ENCODE peak calls at places on chromosome 6, in five cellular contexts. M, Z, L, R and F are unnamed samples.
A peak's percentile ranks its signal among the peaks of the same experiment; 100 is the strongest.

GRCh38 chr6:74946961-74947360 is 258.9 kb downstream of the COL12A1 start:
- DNase-seq in L (no peak), R (no peak), M (no peak), Z (no peak), F (no peak)

GRCh38 chr6:43221774-43222101 is 7.5 kb downstream of the DNPH1 start:
- DNase-seq in L (no peak), R (no peak), M (no peak), Z (no peak), F (no peak)

GRCh38 chr6:25280617-25280990 is 1.4 kb downstream of the CARMIL1 start:
- DNase-seq in R (no peak), L (no peak), M (no peak), Z (no peak), F (no peak)

GRCh38 chr6:82144852-82145332 is 102.7 kb downstream of the IBTK start:
- DNase-seq in R (peak; percentile 29), M (peak; percentile 48), L (peak; percentile 8), Z (no peak), F (no peak)

GRCh38 chr6:137767931-137768690 is 98.9 kb upstream of the TNFAIP3 start:
- DNase-seq in R (no peak), Z (no peak), M (no peak), L (no peak), F (peak; percentile 47)

GRCh38 chr6:16857969-16858592 is 96.8 kb upstream of the ATXN1 start:
- DNase-seq in Z (no peak), L (no peak), M (no peak), R (no peak), F (no peak)

GRCh38 chr6:50591135-50591534 is 122.2 kb upstream of the TFAP2D start:
- DNase-seq in R (no peak), M (no peak), Z (no peak), L (peak; percentile 64), F (no peak)

GRCh38 chr6:26543953-26544352 is 5.8 kb downstream of the HMGN4 start:
- DNase-seq in L (no peak), R (no peak), M (no peak), Z (no peak), F (no peak)

GRCh38 chr6:99979953-99980352 is 14.1 kb downstream of the MCHR2 start:
- DNase-seq in L (no peak), Z (no peak), R (peak; percentile 65), M (no peak), F (no peak)

GRCh38 chr6:62775427-62776022 is 435.7 kb upstream of the FKBP1C start:
- DNase-seq in R (peak; percentile 7), Z (no peak), M (no peak), L (no peak), F (peak; percentile 2)

GRCh38 chr6:129502261-129502660 is 207.7 kb downstream of the ARHGAP18 start:
- DNase-seq in Z (no peak), L (no peak), M (no peak), R (no peak), F (no peak)

GRCh38 chr6:133353061-133353460 is 111.9 kb downstream of the EYA4 start:
- DNase-seq in M (no peak), R (no peak), L (no peak), Z (no peak), F (no peak)

GRCh38 chr6:150004101-150004782 is 21.1 kb downstream of the RAET1L start:
- DNase-seq in M (no peak), L (no peak), Z (no peak), R (no peak), F (no peak)